ENCODE peak calls at places on chromosomes 5 and 9, in seven cellular contexts. Z is heart right ventricle, D is neural progenitor cell, L is sigmoid colon, P is mucosa of descending colon, O is H1, V is DND-41. F is an unnamed sample.
A peak's percentile ranks its signal among the peaks of the same experiment; 100 is the strongest.

GRCh38 chr5:17316973-17317459 is 99.6 kb downstream of the BASP1 start:
- DNase-seq in P (no peak), L (no peak), Z (no peak), V (no peak), O (no peak), D (no peak), F (no peak)

GRCh38 chr9:127452481-127453092 is 1.3 kb downstream of the LRSAM1 start:
- DNase-seq in Z (peak; percentile 86), D (no peak), V (no peak), L (peak; percentile 94), O (no peak), P (peak; percentile 69), F (no peak)

GRCh38 chr5:37771203-37771611 is 68.6 kb downstream of the GDNF start:
- DNase-seq in V (no peak), P (no peak), L (peak; percentile 75), O (no peak), Z (no peak), D (no peak), F (no peak)

GRCh38 chr9:12961276-12961809 is 186.5 kb downstream of the LURAP1L start:
- DNase-seq in P (no peak), O (no peak), D (no peak), L (no peak), V (no peak), Z (no peak), F (no peak)

GRCh38 chr9:109095321-109095720 is 24.4 kb downstream of the TMEM245 start:
- DNase-seq in D (no peak), V (no peak), Z (no peak), O (no peak), L (no peak), P (no peak), F (no peak)

GRCh38 chr5:64612349-64612961 is 77.8 kb upstream of the SHISAL2B start:
- DNase-seq in L (no peak), D (peak; percentile 82), V (peak; percentile 30), Z (peak; percentile 54), P (no peak), O (no peak), F (no peak)

GRCh38 chr5:143124593-143124992 is 278.9 kb downstream of the NR3C1 start:
- DNase-seq in P (no peak), Z (no peak), D (no peak), V (no peak), L (no peak), O (no peak), F (no peak)

GRCh38 chr5:31911291-31912265 is 262.5 kb downstream of the GOLPH3 start:
- DNase-seq in L (no peak), D (no peak), Z (no peak), P (no peak), O (no peak), V (no peak), F (no peak)

GRCh38 chr5:108524564-108524963 is 142.7 kb upstream of the FBXL17 start:
- DNase-seq in Z (no peak), P (no peak), O (no peak), V (no peak), L (no peak), D (no peak), F (no peak)

GRCh38 chr9:110802416-110803035 is 133.9 kb downstream of the MUSK start:
- DNase-seq in O (no peak), L (no peak), P (no peak), D (no peak), V (no peak), Z (no peak), F (no peak)
- H3K4me1 ChIP-seq in O (no peaks in the 10 kb centered on the region), L (peaks cover 9% of the 10 kb centered on the region), P (no peaks in the 10 kb centered on the region), D (no peaks in the 10 kb centered on the region), V (no peaks in the 10 kb centered on the region), Z (no peaks in the 10 kb centered on the region), F (no peaks in the 10 kb centered on the region)

DNA sequence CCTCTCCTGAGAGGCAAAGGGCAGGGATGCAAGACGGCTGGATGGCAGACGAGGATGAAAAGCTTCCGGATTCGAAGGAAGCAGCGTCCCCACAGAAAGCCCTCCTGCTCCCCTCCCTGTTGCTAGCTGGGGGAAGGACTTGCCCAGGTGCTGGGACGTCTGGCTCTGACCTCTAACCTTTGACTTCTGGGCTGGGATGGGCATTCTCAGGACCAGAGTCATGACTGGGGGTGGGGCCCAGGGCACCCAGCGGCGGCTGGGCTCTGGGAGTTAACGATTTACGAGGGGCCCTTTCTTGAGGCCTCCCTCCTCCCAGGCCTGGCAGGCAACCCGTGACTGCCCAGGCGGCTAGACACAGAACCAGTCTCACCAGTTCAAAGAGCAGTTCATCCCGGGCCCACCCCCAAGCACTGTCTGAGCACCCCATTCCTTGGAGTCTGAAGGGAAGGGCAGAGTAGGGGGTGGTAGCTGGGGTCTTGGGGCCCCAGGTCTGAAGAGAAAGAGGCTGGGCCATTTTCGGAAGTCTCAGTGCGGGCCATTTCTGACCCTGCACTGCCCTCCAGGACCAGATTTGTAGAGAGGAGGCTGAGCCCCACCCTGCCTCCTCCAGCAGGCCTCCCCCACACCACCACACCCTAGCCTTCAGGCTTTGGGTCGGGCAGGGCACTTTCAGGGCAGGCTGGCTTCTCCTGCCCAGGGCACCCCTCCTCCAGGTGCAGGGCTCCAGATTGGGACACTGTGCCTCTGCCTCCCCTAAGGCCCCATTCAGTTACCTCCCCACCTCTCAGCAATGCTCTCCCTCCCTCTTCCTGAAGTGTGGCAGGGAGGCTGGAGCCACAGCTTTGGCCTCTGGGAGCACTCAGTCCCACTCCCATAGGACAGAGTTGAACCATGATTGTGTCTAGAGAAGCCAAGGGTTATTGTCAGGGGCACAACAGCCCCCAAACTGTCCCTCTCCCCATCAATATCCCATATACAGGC is 5.0 kb upstream of the CXXC5 start:
- DNase-seq in P (peak; percentile 89), L (peak; percentile 60), O (no peak), V (no peak), D (no peak), Z (peak; percentile 2), F (no peak)
- H3K4me1 ChIP-seq in P (peaks cover 40% of the 10 kb centered on the region), L (peaks cover 22% of the 10 kb centered on the region), O (peaks cover 62% of the 10 kb centered on the region), V (peaks cover 15% of the 10 kb centered on the region), D (peaks cover 55% of the 10 kb centered on the region), Z (peaks cover 38% of the 10 kb centered on the region), F (peaks cover 22% of the 10 kb centered on the region)

DNA sequence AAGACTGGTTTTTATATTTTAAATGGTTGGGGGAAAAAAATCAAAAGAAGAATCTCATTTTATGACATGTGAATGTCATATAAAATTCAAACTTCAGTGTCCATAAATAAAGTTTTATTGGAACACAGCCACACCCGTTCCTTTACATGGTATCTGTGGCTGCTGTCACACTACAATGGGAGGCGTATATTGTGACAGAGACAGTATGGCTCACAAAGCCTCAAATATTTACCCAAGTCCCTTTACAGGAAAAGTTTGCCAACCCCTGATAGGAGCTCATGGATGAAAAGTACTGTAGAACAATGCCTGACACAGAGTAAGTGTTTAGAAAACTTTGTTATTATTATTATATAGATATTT is 5.2 kb upstream of the DUSP1 start:
- DNase-seq in V (no peak), Z (no peak), D (no peak), P (no peak), L (no peak), O (no peak), F (no peak)
- H3K4me1 ChIP-seq in V (peaks cover 31% of the 10 kb centered on the region), Z (peaks cover 32% of the 10 kb centered on the region), D (peaks cover 4% of the 10 kb centered on the region), P (peaks cover 75% of the 10 kb centered on the region), L (peaks cover 44% of the 10 kb centered on the region), O (peaks cover 9% of the 10 kb centered on the region), F (peaks cover 42% of the 10 kb centered on the region)

GRCh38 chr9:135697226-135697625 is 2.1 kb downstream of the SOHLH1 start:
- DNase-seq in D (no peak), O (no peak), V (no peak), L (no peak), P (no peak), Z (no peak), F (no peak)

GRCh38 chr9:135693771-135694170 is 5.5 kb downstream of the SOHLH1 start:
- DNase-seq in O (no peak), D (no peak), P (no peak), V (no peak), L (no peak), Z (no peak), F (no peak)

GRCh38 chr9:135695036-135695435 is 4.2 kb downstream of the SOHLH1 start:
- DNase-seq in D (no peak), O (no peak), P (no peak), L (no peak), Z (no peak), V (no peak), F (no peak)

GRCh38 chr9:135696446-135696845 is 2.8 kb downstream of the SOHLH1 start:
- DNase-seq in L (no peak), P (no peak), O (no peak), D (no peak), V (no peak), Z (no peak), F (no peak)

DNA sequence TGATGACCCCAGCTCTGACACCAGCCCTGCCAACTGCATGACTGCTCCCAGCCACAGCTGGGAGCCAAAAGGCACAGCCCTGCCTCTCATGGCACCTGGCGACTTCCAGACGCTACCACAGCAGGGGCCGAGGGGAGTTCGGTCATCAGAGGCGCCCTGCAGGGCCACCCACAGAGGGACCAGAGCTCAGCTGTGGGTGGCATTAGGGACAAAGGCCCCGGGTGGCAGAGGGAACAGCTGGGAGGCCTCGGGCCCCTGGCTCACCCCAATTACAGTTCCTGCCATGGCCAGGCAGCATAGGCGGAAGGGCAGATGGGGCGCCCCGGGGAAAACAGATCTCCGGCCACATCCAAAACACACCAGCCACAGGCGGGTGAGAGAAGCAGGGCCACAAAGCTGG is 3.6 kb downstream of the SOHLH1 start:
- DNase-seq in O (no peak), D (no peak), P (no peak), V (no peak), L (no peak), Z (no peak), F (no peak)
- H3K4me1 ChIP-seq in O (peaks cover 8% of the 10 kb centered on the region), D (no peaks in the 10 kb centered on the region), P (no peaks in the 10 kb centered on the region), V (no peaks in the 10 kb centered on the region), L (no peaks in the 10 kb centered on the region), Z (no peaks in the 10 kb centered on the region), F (no peaks in the 10 kb centered on the region)

GRCh38 chr9:129143461-129143927 is 32.3 kb downstream of the PTPA start:
- DNase-seq in D (no peak), Z (peak; percentile 94), P (peak; percentile 65), L (peak; percentile 86), O (no peak), V (no peak), F (no peak)

GRCh38 chr9:129146441-129146933 is 31.6 kb downstream of the IER5L start:
- DNase-seq in V (no peak), L (peak; percentile 83), D (no peak), O (no peak), P (no peak), Z (no peak), F (no peak)

GRCh38 chr9:129145841-129146292 is 32.2 kb downstream of the IER5L start:
- DNase-seq in O (peak; percentile 91), Z (peak; percentile 69), V (no peak), L (peak; percentile 88), D (peak; percentile 70), P (peak; percentile 51), F (no peak)

GRCh38 chr9:129143031-129143441 is 31.8 kb downstream of the PTPA start:
- DNase-seq in D (peak; percentile 80), O (no peak), Z (peak; percentile 94), P (peak; percentile 90), V (peak; percentile 76), L (peak; percentile 97), F (peak; percentile 76)

GRCh38 chr9:129145316-129145715 is 32.7 kb downstream of the IER5L start:
- DNase-seq in O (no peak), V (no peak), L (no peak), D (no peak), P (no peak), Z (no peak), F (no peak)
- H3K4me1 ChIP-seq in O (peaks cover 51% of the 10 kb centered on the region), V (peaks cover 25% of the 10 kb centered on the region), L (peaks cover 76% of the 10 kb centered on the region), D (peaks cover 46% of the 10 kb centered on the region), P (peaks cover 40% of the 10 kb centered on the region), Z (peaks cover 81% of the 10 kb centered on the region), F (peaks cover 28% of the 10 kb centered on the region)

GRCh38 chr9:22022396-22022795 is 13.3 kb upstream of the CDKN2B start:
- DNase-seq in P (no peak), D (no peak), L (no peak), V (no peak), O (no peak), Z (no peak), F (no peak)
- H3K4me1 ChIP-seq in P (no peaks in the 10 kb centered on the region), D (no peaks in the 10 kb centered on the region), L (no peaks in the 10 kb centered on the region), V (no peaks in the 10 kb centered on the region), O (no peaks in the 10 kb centered on the region), Z (no peaks in the 10 kb centered on the region), F (no peaks in the 10 kb centered on the region)

F was measured in CD8-positive, alpha-beta memory T cell.